ENCODE peak calls at places on chromosomes 13 and 19, in eight cellular contexts. V is fibroblast of lung, I is PC-9, U is keratinocyte, Q is H1, X is neural progenitor cell, L is K562, T is GM23338. R is an unnamed sample. For H3K4me1, the result is how much of the 10 kb centered on the place peaks cover.

GRCh38 chr13:56317839-56318238 is 822.9 kb upstream of the PRR20A start:
- DNase-seq in V (no peak), I (no peak), U (no peak), Q (no peak), X (no peak), L (no peak), T (peak), R (no peak)

GRCh38 chr13:107124129-107124718 is 556.3 kb upstream of the ARGLU1 start:
- DNase-seq in V (peak), I (peak), U (no peak), Q (no peak), X (peak), L (no peak), T (peak), R (no peak)

GRCh38 chr13:104809483-104809882 is 1726.0 kb downstream of the EFNB2 start:
- DNase-seq in V (peak), I (no peak), U (no peak), Q (no peak), X (no peak), L (no peak), T (no peak), R (peak)

GRCh38 chr19:571127-571974 is 1.0 kb upstream of the BSG start:
- DNase-seq in V (peak), I (peak), U (no peak), Q (no peak), X (peak), L (peak), T (peak), R (peak)

GRCh38 chr19:10009269-10009665 is 1.0 kb downstream of the COL5A3 start:
- DNase-seq in V (peak), I (no peak), U (no peak), Q (no peak), X (peak), L (peak), T (peak), R (peak)

GRCh38 chr19:38654478-38655079 is 7.1 kb downstream of the ACTN4 start:
- DNase-seq in V (peak), I (no peak), U (no peak), Q (no peak), X (no peak), L (no peak), T (no peak), R (no peak)

GRCh38 chr19:3154957-3155736 is 19.3 kb downstream of the GNA15 start:
- DNase-seq in V (peak), I (peak), U (peak), Q (no peak), X (no peak), L (peak), T (no peak), R (peak)

GRCh38 chr13:39051157-39051556 is 12.9 kb downstream of the NHLRC3 start:
- DNase-seq in V (peak), I (peak), U (no peak), Q (no peak), X (peak), L (no peak), T (peak), R (no peak)

GRCh38 chr19:2132731-2133490 is 18.5 kb downstream of the AP3D1 start:
- DNase-seq in V (no peak), I (no peak), U (no peak), Q (no peak), X (no peak), L (no peak), T (no peak), R (no peak)

GRCh38 chr13:110887955-110888333 is 26.9 kb downstream of the ANKRD10 start:
- DNase-seq in V (no peak), I (no peak), U (no peak), Q (no peak), X (peak), L (no peak), T (peak), R (no peak)

GRCh38 chr19:1675633-1676350 is 23.4 kb upstream of the TCF3 start:
- DNase-seq in V (no peak), I (no peak), U (no peak), Q (no peak), X (peak), L (no peak), T (peak), R (no peak)

GRCh38 chr19:42420055-42420544 is 7.1 kb downstream of the LIPE start:
- DNase-seq in V (peak), I (peak), U (peak), Q (no peak), X (peak), L (peak), T (peak), R (peak)

GRCh38 chr13:70960841-70961443 is 852.7 kb upstream of the KLHL1 start:
- DNase-seq in V (peak), I (no peak), U (no peak), Q (no peak), X (peak), L (no peak), T (peak), R (no peak)

DNA sequence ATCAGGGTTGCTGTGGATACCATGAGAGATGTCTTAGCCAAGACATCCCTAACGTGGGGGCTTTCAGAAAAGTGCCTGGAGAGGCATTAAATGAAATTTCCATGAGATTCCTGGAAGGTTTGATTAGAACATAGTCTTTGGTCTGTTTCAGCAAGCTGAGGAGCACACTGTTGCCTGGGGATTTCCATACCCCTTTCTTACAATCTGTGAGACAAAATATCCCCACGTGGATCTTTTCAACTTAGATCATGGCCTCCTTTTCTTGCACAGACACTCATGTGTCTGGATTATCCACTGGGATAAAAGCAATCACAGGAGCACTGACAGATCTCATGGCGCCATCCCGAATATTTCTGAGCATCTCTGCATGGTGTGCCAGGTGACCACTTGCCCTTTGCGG is 41.7 kb downstream of the GPR12 start:
- DNase-seq in V (no peak), I (no peak), U (no peak), Q (no peak), X (no peak), L (no peak), T (no peak), R (no peak)
- H3K4me1 ChIP-seq in V (under half), I (under half), U (under half), Q (under half), X (under half), L (under half), T (under half), R (under half)

DNA sequence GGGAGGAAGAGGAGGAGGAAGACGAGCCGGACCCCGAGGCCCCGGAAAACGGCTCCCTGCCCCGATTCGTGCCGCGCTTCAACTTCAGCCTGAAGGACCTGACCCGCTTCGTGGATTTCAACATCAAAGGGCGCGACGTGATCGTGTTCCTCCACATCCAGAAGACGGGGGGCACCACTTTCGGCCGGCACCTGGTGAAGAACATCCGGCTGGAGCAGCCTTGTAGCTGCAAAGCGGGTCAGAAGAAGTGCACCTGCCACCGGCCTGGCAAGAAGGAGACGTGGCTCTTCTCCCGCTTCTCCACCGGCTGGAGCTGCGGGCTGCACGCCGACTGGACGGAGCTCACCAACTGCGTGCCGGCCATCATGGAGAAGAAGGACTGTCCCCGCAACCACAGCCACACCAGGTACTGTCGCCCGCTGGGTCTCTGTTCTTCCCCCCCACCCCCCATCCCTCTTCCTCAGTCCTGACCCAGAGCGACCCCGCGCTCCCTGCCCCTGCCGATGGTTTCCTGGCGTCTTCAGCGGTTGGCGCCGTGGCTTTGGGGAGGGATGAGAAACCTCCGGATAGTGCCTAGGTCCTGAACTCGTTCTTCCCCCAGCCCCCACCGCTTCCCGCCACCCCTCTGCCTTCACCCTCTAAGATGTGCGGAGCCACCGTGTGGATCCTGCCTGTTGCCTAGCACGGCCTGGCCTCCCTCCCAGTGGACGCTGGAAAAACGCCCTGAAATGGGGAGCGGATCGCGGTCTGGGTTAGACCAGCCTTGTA is 1.4 kb downstream of the HS6ST3 start:
- DNase-seq in V (no peak), I (no peak), U (no peak), Q (no peak), X (peak), L (no peak), T (peak), R (no peak)
- TF ChIP-seq EZH2 in V (peak), I (no peak), U (peak), Q (peak), X (peak), L (no peak), T (peak), R (no peak)

GRCh38 chr13:46663216-46663615 is 110.2 kb downstream of the LRCH1 start:
- DNase-seq in V (no peak), I (no peak), U (no peak), Q (no peak), X (no peak), L (no peak), T (peak), R (no peak)
- H3K4me1 ChIP-seq in V (under half), I (under half), U (under half), Q (under half), X (under half), L (under half), T (half or more), R (under half)

DNA sequence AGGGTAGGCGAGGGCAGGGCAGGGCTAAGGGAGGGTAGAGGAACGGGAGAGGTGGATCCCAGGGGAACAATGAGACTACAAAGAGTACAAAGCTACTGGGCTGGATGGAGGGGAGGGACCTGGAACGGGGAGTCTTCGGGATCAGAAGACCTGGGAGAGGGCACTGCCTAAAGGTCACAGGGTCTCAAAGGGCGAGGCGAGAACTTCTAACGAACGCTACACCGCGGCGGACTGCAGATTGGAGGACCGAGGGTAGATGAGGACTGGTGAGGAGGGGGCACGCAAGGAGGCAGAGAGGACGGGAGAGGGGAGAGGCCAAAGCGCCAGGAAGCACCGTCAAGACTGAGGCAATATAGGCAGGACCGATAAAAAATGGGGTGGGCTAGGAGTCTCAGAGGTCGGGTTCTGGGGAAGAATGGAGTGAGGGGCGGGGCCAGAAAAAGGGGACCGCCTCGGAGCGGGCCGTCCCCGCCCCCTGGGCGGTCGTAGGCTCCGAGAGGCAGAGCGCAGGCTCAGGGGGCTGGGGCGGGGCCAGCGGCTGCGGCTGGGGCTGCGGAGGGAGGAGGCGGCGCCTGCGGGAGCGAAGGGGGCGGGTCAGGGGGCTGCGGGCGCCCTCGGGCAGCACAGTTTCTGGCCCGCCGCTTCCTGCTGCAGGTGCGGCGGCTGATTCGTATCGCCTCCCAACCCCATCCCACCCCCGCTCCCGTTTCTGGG is 1.3 kb upstream of the KCNC3 start:
- DNase-seq in V (no peak), I (peak), U (no peak), Q (peak), X (peak), L (peak), T (peak), R (peak)
- TF ChIP-seq EZH2 in V (no peak), I (no peak), U (peak), Q (no peak), X (no peak), L (no peak), T (no peak), R (no peak)

GRCh38 chr19:18501832-18502231 is 20.0 kb downstream of the ELL start:
- DNase-seq in V (no peak), I (no peak), U (no peak), Q (no peak), X (no peak), L (no peak), T (no peak), R (no peak)
- H3K4me1 ChIP-seq in V (under half), I (under half), U (under half), Q (under half), X (under half), L (half or more), T (under half), R (under half)

GRCh38 chr19:40565910-40566495 is 10.7 kb upstream of the SHKBP1 start:
- DNase-seq in V (no peak), I (no peak), U (no peak), Q (no peak), X (no peak), L (no peak), T (no peak), R (no peak)
- TF ChIP-seq EZH2 in V (no peak), I (no peak), U (no peak), Q (no peak), X (no peak), L (no peak), T (no peak), R (no peak)